ENCODE peak calls at places on chromosomes 11 and 22, in eight cellular contexts. One of them, this sample, is unnamed.

GRCh38 chr11:68398870-68399865 is 61.4 kb upstream of the PPP6R3 start:
- DNase-seq in H1: no peak
- DNase-seq in A549: no peak
- DNase-seq in endothelial cell of umbilical vein: no peak
- DNase-seq in HepG2: no peak
- DNase-seq in GM12878: no peak
- DNase-seq in K562: peak
- DNase-seq in HCT116: no peak
- DNase-seq in this sample: no peak

GRCh38 chr11:121544956-121545355 is 92.2 kb upstream of the SORL1-AS1 start:
- DNase-seq in HepG2: no peak
- DNase-seq in HCT116: no peak
- DNase-seq in endothelial cell of umbilical vein: no peak
- DNase-seq in H1: no peak
- DNase-seq in GM12878: no peak
- DNase-seq in A549: no peak
- DNase-seq in K562: no peak
- DNase-seq in this sample: peak

GRCh38 chr22:42064629-42065028 is 6.0 kb downstream of the NAGA start:
- DNase-seq in A549: no peak
- DNase-seq in endothelial cell of umbilical vein: no peak
- DNase-seq in K562: no peak
- DNase-seq in HepG2: no peak
- DNase-seq in H1: no peak
- DNase-seq in HCT116: no peak
- DNase-seq in GM12878: no peak
- DNase-seq in this sample: no peak

GRCh38 chr22:46012881-46013281 is 35.9 kb upstream of the WNT7B start:
- DNase-seq in HepG2: no peak
- DNase-seq in A549: no peak
- DNase-seq in K562: no peak
- DNase-seq in HCT116: no peak
- DNase-seq in endothelial cell of umbilical vein: no peak
- DNase-seq in H1: no peak
- DNase-seq in GM12878: no peak
- DNase-seq in this sample: no peak

GRCh38 chr22:47101321-47101885 is 339.0 kb downstream of the TBC1D22A start:
- DNase-seq in GM12878: no peak
- DNase-seq in endothelial cell of umbilical vein: no peak
- DNase-seq in K562: no peak
- DNase-seq in HCT116: no peak
- DNase-seq in HepG2: no peak
- DNase-seq in H1: no peak
- DNase-seq in A549: no peak
- DNase-seq in this sample: no peak

GRCh38 chr11:61023086-61024035 is 51.9 kb downstream of the CD6 start:
- DNase-seq in A549: no peak
- DNase-seq in GM12878: no peak
- DNase-seq in HCT116: no peak
- DNase-seq in HepG2: no peak
- DNase-seq in K562: no peak
- DNase-seq in H1: no peak
- DNase-seq in endothelial cell of umbilical vein: no peak
- DNase-seq in this sample: no peak

GRCh38 chr11:102010776-102011500 is 36.3 kb upstream of the CFAP300 start:
- DNase-seq in H1: peak
- DNase-seq in HepG2: peak
- DNase-seq in endothelial cell of umbilical vein: peak
- DNase-seq in HCT116: peak
- DNase-seq in K562: peak
- DNase-seq in A549: peak
- DNase-seq in GM12878: no peak
- DNase-seq in this sample: peak

GRCh38 chr11:6771926-6772898 is at the start of gene OR2AG2:
- DNase-seq in endothelial cell of umbilical vein: no peak
- DNase-seq in H1: no peak
- DNase-seq in HepG2: no peak
- DNase-seq in K562: no peak
- DNase-seq in A549: no peak
- DNase-seq in GM12878: peak
- DNase-seq in HCT116: no peak
- DNase-seq in this sample: peak

GRCh38 chr11:68584991-68585524 is 99.3 kb upstream of the GAL start:
- DNase-seq in K562: no peak
- DNase-seq in A549: no peak
- DNase-seq in HepG2: no peak
- DNase-seq in endothelial cell of umbilical vein: no peak
- DNase-seq in GM12878: no peak
- DNase-seq in HCT116: no peak
- DNase-seq in H1: no peak
- DNase-seq in this sample: no peak

GRCh38 chr22:27686534-27686933 is 115.0 kb downstream of the MN1 start:
- DNase-seq in endothelial cell of umbilical vein: peak
- DNase-seq in A549: peak
- DNase-seq in HCT116: peak
- DNase-seq in K562: no peak
- DNase-seq in HepG2: peak
- DNase-seq in H1: no peak
- DNase-seq in GM12878: no peak
- DNase-seq in this sample: no peak

GRCh38 chr11:73340164-73340563 is 32.1 kb downstream of the ARHGEF17 start:
- DNase-seq in GM12878: no peak
- DNase-seq in HepG2: no peak
- DNase-seq in A549: no peak
- DNase-seq in H1: no peak
- DNase-seq in HCT116: no peak
- DNase-seq in endothelial cell of umbilical vein: no peak
- DNase-seq in K562: no peak
- DNase-seq in this sample: peak

GRCh38 chr11:116958246-116958645 is 120.8 kb upstream of the APOA1 start:
- DNase-seq in endothelial cell of umbilical vein: no peak
- DNase-seq in GM12878: no peak
- DNase-seq in HepG2: no peak
- DNase-seq in HCT116: no peak
- DNase-seq in H1: no peak
- DNase-seq in A549: no peak
- DNase-seq in K562: no peak
- DNase-seq in this sample: no peak

GRCh38 chr22:37242395-37242918 is 1.6 kb downstream of the RAC2 start:
- DNase-seq in GM12878: peak
- DNase-seq in A549: no peak
- DNase-seq in K562: peak
- DNase-seq in HepG2: no peak
- DNase-seq in H1: no peak
- DNase-seq in endothelial cell of umbilical vein: peak
- DNase-seq in HCT116: no peak
- DNase-seq in this sample: peak

GRCh38 chr22:31274017-31274416 is 18.3 kb downstream of the PIK3IP1 start:
- DNase-seq in HCT116: no peak
- DNase-seq in endothelial cell of umbilical vein: no peak
- DNase-seq in A549: no peak
- DNase-seq in HepG2: no peak
- DNase-seq in H1: no peak
- DNase-seq in K562: no peak
- DNase-seq in GM12878: no peak
- DNase-seq in this sample: no peak

GRCh38 chr11:116948375-116948774 is 111.0 kb upstream of the APOA1 start:
- DNase-seq in H1: no peak
- DNase-seq in HCT116: peak
- DNase-seq in A549: peak
- DNase-seq in endothelial cell of umbilical vein: no peak
- DNase-seq in K562: no peak
- DNase-seq in HepG2: no peak
- DNase-seq in GM12878: no peak
- DNase-seq in this sample: peak

GRCh38 chr11:33015621-33016551 is at the start of gene DEPDC7:
- DNase-seq in HCT116: peak
- DNase-seq in A549: peak
- DNase-seq in K562: peak
- DNase-seq in HepG2: peak
- DNase-seq in H1: peak
- DNase-seq in endothelial cell of umbilical vein: peak
- DNase-seq in GM12878: no peak
- DNase-seq in this sample: peak
- TF ChIP-seq POLR2A in HCT116: peak
- TF ChIP-seq POLR2A in A549: peak
- TF ChIP-seq POLR2A in K562: peak
- TF ChIP-seq POLR2A in HepG2: peak
- TF ChIP-seq POLR2A in H1: peak
- TF ChIP-seq POLR2A in endothelial cell of umbilical vein: no peak
- TF ChIP-seq POLR2A in GM12878: no peak
- TF ChIP-seq POLR2A in this sample: no peak

GRCh38 chr11:118295834-118296454 is 8.6 kb upstream of the CD3E start:
- DNase-seq in HCT116: peak
- DNase-seq in A549: no peak
- DNase-seq in endothelial cell of umbilical vein: peak
- DNase-seq in K562: no peak
- DNase-seq in HepG2: peak
- DNase-seq in GM12878: no peak
- DNase-seq in H1: no peak
- DNase-seq in this sample: peak
- TF ChIP-seq MAX in HCT116: no peak
- TF ChIP-seq MAX in A549: no peak
- TF ChIP-seq MAX in endothelial cell of umbilical vein: no peak
- TF ChIP-seq MAX in K562: no peak
- TF ChIP-seq MAX in HepG2: no peak
- TF ChIP-seq MAX in GM12878: no peak
- TF ChIP-seq MAX in H1: no peak
- TF ChIP-seq MAX in this sample: no peak

GRCh38 chr22:50621491-50621880 is 6.5 kb downstream of the ARSA start:
- DNase-seq in HCT116: no peak
- DNase-seq in HepG2: no peak
- DNase-seq in A549: no peak
- DNase-seq in H1: no peak
- DNase-seq in endothelial cell of umbilical vein: no peak
- DNase-seq in GM12878: peak
- DNase-seq in K562: no peak
- DNase-seq in this sample: peak

GRCh38 chr22:50620861-50621490 is 7.0 kb downstream of the ARSA start:
- DNase-seq in HepG2: peak
- DNase-seq in H1: no peak
- DNase-seq in A549: no peak
- DNase-seq in GM12878: peak
- DNase-seq in endothelial cell of umbilical vein: no peak
- DNase-seq in K562: no peak
- DNase-seq in HCT116: no peak
- DNase-seq in this sample: peak

GRCh38 chr22:50624347-50625130 is 3.4 kb downstream of the ARSA start:
- DNase-seq in HCT116: no peak
- DNase-seq in K562: no peak
- DNase-seq in A549: no peak
- DNase-seq in GM12878: no peak
- DNase-seq in endothelial cell of umbilical vein: no peak
- DNase-seq in H1: no peak
- DNase-seq in HepG2: no peak
- DNase-seq in this sample: no peak

GRCh38 chr22:50621948-50622722 is 5.8 kb downstream of the ARSA start:
- DNase-seq in HepG2: no peak
- DNase-seq in K562: no peak
- DNase-seq in GM12878: peak
- DNase-seq in H1: no peak
- DNase-seq in A549: no peak
- DNase-seq in endothelial cell of umbilical vein: no peak
- DNase-seq in HCT116: no peak
- DNase-seq in this sample: peak

GRCh38 chr22:50622723-50623327 is 5.1 kb downstream of the ARSA start:
- DNase-seq in A549: no peak
- DNase-seq in GM12878: no peak
- DNase-seq in HCT116: peak
- DNase-seq in endothelial cell of umbilical vein: no peak
- DNase-seq in HepG2: peak
- DNase-seq in K562: no peak
- DNase-seq in H1: no peak
- DNase-seq in this sample: no peak
- H3K4me3 ChIP-seq in A549: no peak
- H3K4me3 ChIP-seq in GM12878: no peak
- H3K4me3 ChIP-seq in HCT116: no peak
- H3K4me3 ChIP-seq in endothelial cell of umbilical vein: no peak
- H3K4me3 ChIP-seq in HepG2: peak
- H3K4me3 ChIP-seq in K562: no peak
- H3K4me3 ChIP-seq in H1: no peak
- H3K4me3 ChIP-seq in this sample: no peak

GRCh38 chr22:50189184-50189848 is 3.6 kb downstream of the TRABD start:
- DNase-seq in endothelial cell of umbilical vein: no peak
- DNase-seq in H1: no peak
- DNase-seq in HCT116: no peak
- DNase-seq in GM12878: no peak
- DNase-seq in HepG2: no peak
- DNase-seq in A549: no peak
- DNase-seq in K562: no peak
- DNase-seq in this sample: no peak
- TF ChIP-seq POLR2A in endothelial cell of umbilical vein: no peak
- TF ChIP-seq POLR2A in H1: no peak
- TF ChIP-seq POLR2A in HCT116: no peak
- TF ChIP-seq POLR2A in GM12878: no peak
- TF ChIP-seq POLR2A in HepG2: no peak
- TF ChIP-seq POLR2A in A549: no peak
- TF ChIP-seq POLR2A in K562: no peak
- TF ChIP-seq POLR2A in this sample: no peak

This sample was measured in NB4.